ENCODE peak calls at places on chromosomes 2 and 18, in seven cellular contexts. B, V, U, F, I, X and C are unnamed samples.

GRCh38 chr18:46449033-46449432 is 208.0 kb downstream of the LOXHD1 start:
- DNase-seq in F (no peak), U (no peak), I (no peak), X (no peak), B (no peak), V (no peak), C (no peak)

GRCh38 chr2:20352230-20353216 is 1.9 kb upstream of the PUM2 start:
- DNase-seq in B (no peak), F (no peak), V (no peak), U (no peak), X (no peak), I (no peak), C (no peak)

GRCh38 chr2:9152975-9153402 is 53.6 kb upstream of the ASAP2 start:
- DNase-seq in F (no peak), X (no peak), V (peak), I (no peak), B (peak), U (no peak), C (no peak)

GRCh38 chr2:194301946-194302345 is 1355.1 kb upstream of the SLC39A10 start:
- DNase-seq in X (peak), B (no peak), V (peak), I (no peak), F (no peak), U (no peak), C (no peak)

GRCh38 chr18:25639601-25640000 is 287.6 kb upstream of the ZNF521 start:
- DNase-seq in X (no peak), U (no peak), V (no peak), F (no peak), B (no peak), I (no peak), C (no peak)

GRCh38 chr2:126700677-126701076 is 44.7 kb downstream of the GYPC start:
- DNase-seq in F (peak), B (peak), I (no peak), X (no peak), V (no peak), U (no peak), C (no peak)

GRCh38 chr2:121092095-121092494 is 192.9 kb downstream of the TFCP2L1 start:
- DNase-seq in B (no peak), F (no peak), I (no peak), U (no peak), X (no peak), V (no peak), C (peak)

GRCh38 chr18:44823782-44824181 is 143.1 kb downstream of the SETBP1 start:
- DNase-seq in U (no peak), B (peak), I (peak), F (no peak), V (no peak), X (no peak), C (no peak)

GRCh38 chr2:50396301-50396637 is 635.7 kb downstream of the NRXN1 start:
- DNase-seq in B (no peak), I (no peak), U (no peak), F (no peak), V (no peak), X (no peak), C (no peak)

GRCh38 chr18:11148655-11149440 is 521 bp downstream of the PIEZO2 start:
- DNase-seq in F (no peak), I (no peak), B (no peak), V (no peak), U (no peak), X (no peak), C (no peak)